ENCODE peak calls at places on chromosomes 13 and 19, in four cellular contexts. F, O, Z and X are unnamed samples.

GRCh38 chr19:18506101-18506534 is 15.8 kb downstream of the ELL start:
- DNase-seq in F (no peak), O (no peak), Z (no peak), X (no peak)

GRCh38 chr13:20438801-20439200 is 86.9 kb downstream of the CRYL1 start:
- DNase-seq in F (no peak), O (no peak), Z (no peak), X (no peak)

GRCh38 chr13:39552233-39552632 is 50.8 kb downstream of the LHFPL6 start:
- DNase-seq in F (no peak), O (no peak), Z (no peak), X (no peak)

GRCh38 chr13:31675521-31675953 is 63.8 kb upstream of the RXFP2 start:
- DNase-seq in F (no peak), O (no peak), Z (no peak), X (no peak)

GRCh38 chr19:55303477-55303876 is 19.7 kb downstream of the BRSK1 start:
- DNase-seq in F (no peak), O (no peak), Z (no peak), X (no peak)

GRCh38 chr13:27371932-27372331 is 52.5 kb upstream of the GTF3A start:
- DNase-seq in F (no peak), O (no peak), Z (no peak), X (no peak)

GRCh38 chr13:101397742-101398141 is 18.6 kb downstream of the NALCN start:
- DNase-seq in F (no peak), O (no peak), Z (no peak), X (no peak)

GRCh38 chr13:100887729-100888151 is 213.1 kb upstream of the TMTC4 start:
- DNase-seq in F (peak), O (no peak), Z (no peak), X (no peak)

GRCh38 chr13:18964942-18965341 is 216.7 kb downstream of the TUBA3C start:
- DNase-seq in F (no peak), O (no peak), Z (peak), X (no peak)

GRCh38 chr19:461664-462551 is 1.1 kb upstream of the SHC2 start:
- DNase-seq in F (no peak), O (no peak), Z (no peak), X (no peak)

GRCh38 chr19:15926484-15926883 is 7.8 kb downstream of the CYP4F11 start:
- DNase-seq in F (no peak), O (no peak), Z (no peak), X (no peak)

GRCh38 chr19:28519950-28520861 is 692.7 kb downstream of the UQCRFS1 start:
- DNase-seq in F (no peak), O (no peak), Z (no peak), X (no peak)

GRCh38 chr19:42207767-42208259 is 9.7 kb downstream of the DEDD2 start:
- DNase-seq in F (peak), O (no peak), Z (no peak), X (no peak)

GRCh38 chr13:46664195-46664594 is 111.2 kb downstream of the LRCH1 start:
- DNase-seq in F (no peak), O (no peak), Z (no peak), X (no peak)

GRCh38 chr19:33933931-33934330 is 137.3 kb downstream of the KCTD15 start:
- DNase-seq in F (no peak), O (no peak), Z (no peak), X (no peak)

GRCh38 chr19:11984986-11985385 is 20.1 kb downstream of the ZNF763 start:
- DNase-seq in F (no peak), O (no peak), Z (no peak), X (no peak)

GRCh38 chr19:2420490-2420889 is 6.9 kb downstream of the TIMM13 start:
- DNase-seq in F (no peak), O (no peak), Z (no peak), X (no peak)

GRCh38 chr19:40341601-40342482 is 6.4 kb downstream of the C19orf47 start:
- DNase-seq in F (no peak), O (no peak), Z (peak), X (no peak)

GRCh38 chr13:101346942-101347728 is 69.2 kb downstream of the NALCN start:
- DNase-seq in F (no peak), O (no peak), Z (no peak), X (no peak)

GRCh38 chr13:40503966-40504591 is 162.4 kb downstream of the FOXO1 start:
- DNase-seq in F (peak), O (no peak), Z (peak), X (no peak)

GRCh38 chr19:10921909-10922637 is 6.4 kb downstream of the YIPF2 start:
- DNase-seq in F (no peak), O (no peak), Z (no peak), X (no peak)

GRCh38 chr13:51542358-51542972 is 41.8 kb upstream of the WDFY2 start:
- DNase-seq in F (no peak), O (no peak), Z (no peak), X (no peak)

GRCh38 chr19:46732966-46733692 is 12.7 kb upstream of the FKRP start:
- DNase-seq in F (no peak), O (no peak), Z (no peak), X (no peak)

GRCh38 chr13:24215732-24216131 is 55.2 kb downstream of the SPATA13 start:
- DNase-seq in F (no peak), O (no peak), Z (no peak), X (no peak)

GRCh38 chr19:38769635-38770211 is 3.6 kb downstream of the LGALS7 start:
- DNase-seq in F (no peak), O (peak), Z (peak), X (peak)

GRCh38 chr19:54190942-54191670 is at the start of gene TSEN34:
- DNase-seq in F (peak), O (no peak), Z (peak), X (peak)

GRCh38 chr13:23778879-23779278 is 110.3 kb downstream of the MIPEP start:
- DNase-seq in F (no peak), O (no peak), Z (no peak), X (no peak)

GRCh38 chr19:8148410-8149231 is 771 bp downstream of the FBN3 start:
- DNase-seq in F (no peak), O (no peak), Z (no peak), X (no peak)

GRCh38 chr13:103557878-103558277 is 491.7 kb upstream of the SLC10A2 start:
- DNase-seq in F (no peak), O (no peak), Z (no peak), X (no peak)

GRCh38 chr13:76980075-76980718 is 11.7 kb upstream of the CLN5 start:
- DNase-seq in F (peak), O (peak), Z (peak), X (peak)

GRCh38 chr13:33548065-33548464 is 262.5 kb upstream of the STARD13 start:
- DNase-seq in F (no peak), O (no peak), Z (no peak), X (no peak)

GRCh38 chr13:114023716-114024602 is 50.1 kb upstream of the C13orf46 start:
- DNase-seq in F (no peak), O (no peak), Z (no peak), X (no peak)

GRCh38 chr19:47598407-47599349 is 10.3 kb upstream of the BICRA start:
- DNase-seq in F (peak), O (no peak), Z (peak), X (no peak)

GRCh38 chr13:112819111-112819510 is 129.3 kb downstream of the ATP11A start:
- DNase-seq in F (no peak), O (no peak), Z (peak), X (no peak)

GRCh38 chr13:30159446-30159839 is 147.9 kb downstream of the KATNAL1 start:
- DNase-seq in F (peak), O (no peak), Z (peak), X (peak)

GRCh38 chr13:38024431-38024830 is 154.9 kb upstream of the TRPC4 start:
- DNase-seq in F (no peak), O (no peak), Z (no peak), X (no peak)

GRCh38 chr13:37313383-37313782 is 207.9 kb upstream of the CSNK1A1L start:
- DNase-seq in F (no peak), O (no peak), Z (no peak), X (no peak)